ENCODE peak calls at places on chromosomes 7 and 10, in nine cellular contexts. I is stomach, C is HCT116, U is breast epithelium, P is esophagus muscularis mucosa, L is sigmoid colon, J is transverse colon, E is spleen, O is SK-N-SH. N is an unnamed sample.

GRCh38 chr7:85954961-85955360 is 688.7 kb upstream of the GRM3 start:
- DNase-seq in E (no peak), C (no peak), O (no peak), P (no peak), U (no peak), I (no peak), L (no peak), J (no peak), N (no peak)

GRCh38 chr7:142939226-142939910 is at the start of gene LLCFC1:
- DNase-seq in P (no peak), U (no peak), L (no peak), E (no peak), J (no peak), I (peak; percentile 50), C (peak; percentile 19), O (peak; percentile 33), N (no peak)

GRCh38 chr7:66363655-66364054 is 158.5 kb downstream of the TPST1 start:
- DNase-seq in I (no peak), U (no peak), O (no peak), E (no peak), C (no peak), P (no peak), L (no peak), J (no peak), N (no peak)

GRCh38 chr10:118173326-118173725 is 126.6 kb upstream of the RAB11FIP2 start:
- DNase-seq in E (no peak), P (no peak), J (no peak), L (no peak), O (no peak), C (no peak), I (no peak), U (no peak), N (no peak)

GRCh38 chr10:49139866-49140195 is 6.0 kb upstream of the FAM170B start:
- DNase-seq in J (no peak), O (no peak), E (no peak), L (no peak), I (no peak), C (peak; percentile 37), P (no peak), U (no peak), N (no peak)

GRCh38 chr10:25130911-25131310 is 43.9 kb upstream of the GPR158 start:
- DNase-seq in E (no peak), I (no peak), O (no peak), J (no peak), P (no peak), C (no peak), L (no peak), U (no peak), N (no peak)

GRCh38 chr10:89352802-89353201 is 25.0 kb downstream of the IFIT3 start:
- DNase-seq in E (no peak), P (no peak), J (no peak), O (no peak), C (no peak), U (no peak), I (no peak), L (no peak), N (no peak)

GRCh38 chr10:17101910-17102266 is 27.7 kb downstream of the CUBN start:
- DNase-seq in J (no peak), U (no peak), I (no peak), E (no peak), C (no peak), L (no peak), O (no peak), P (no peak), N (no peak)

GRCh38 chr7:128409435-128410091 is at the start of gene IMPDH1:
- DNase-seq in O (peak; percentile 100), I (peak; percentile 94), P (peak; percentile 97), U (peak; percentile 92), J (peak; percentile 95), E (peak; percentile 99), L (peak; percentile 96), C (no peak), N (peak; percentile 94)
- H3K4me1 ChIP-seq in O (peaks cover 28% of the 10 kb centered on the region), I (peaks cover 52% of the 10 kb centered on the region), P (peaks cover 45% of the 10 kb centered on the region), U (peaks cover 11% of the 10 kb centered on the region), J (peaks cover 16% of the 10 kb centered on the region), E (peaks cover 54% of the 10 kb centered on the region), L (peaks cover 33% of the 10 kb centered on the region), C (peaks cover 50% of the 10 kb centered on the region), N (peaks cover 55% of the 10 kb centered on the region)

GRCh38 chr7:959271-959670 is 4.8 kb upstream of the ADAP1 start:
- DNase-seq in U (no peak), C (no peak), J (peak; percentile 11), I (no peak), P (no peak), E (peak; percentile 67), O (peak; percentile 42), L (peak; percentile 59), N (peak; percentile 35)

GRCh38 chr7:956031-956430 is 1.6 kb upstream of the ADAP1 start:
- DNase-seq in P (no peak), J (peak; percentile 5), O (peak; percentile 20), C (no peak), U (peak; percentile 50), L (peak; percentile 65), E (peak; percentile 64), I (no peak), N (no peak)

GRCh38 chr7:960269-960871 is 5.9 kb upstream of the ADAP1 start:
- DNase-seq in I (no peak), L (peak; percentile 73), U (no peak), O (peak; percentile 56), J (peak; percentile 8), C (no peak), E (peak; percentile 67), P (no peak), N (no peak)

GRCh38 chr7:958221-959200 is 4.0 kb upstream of the ADAP1 start:
- DNase-seq in I (no peak), U (peak; percentile 47), O (peak; percentile 78), P (no peak), J (peak; percentile 7), C (no peak), E (peak; percentile 67), L (peak; percentile 69), N (peak; percentile 57)

DNA sequence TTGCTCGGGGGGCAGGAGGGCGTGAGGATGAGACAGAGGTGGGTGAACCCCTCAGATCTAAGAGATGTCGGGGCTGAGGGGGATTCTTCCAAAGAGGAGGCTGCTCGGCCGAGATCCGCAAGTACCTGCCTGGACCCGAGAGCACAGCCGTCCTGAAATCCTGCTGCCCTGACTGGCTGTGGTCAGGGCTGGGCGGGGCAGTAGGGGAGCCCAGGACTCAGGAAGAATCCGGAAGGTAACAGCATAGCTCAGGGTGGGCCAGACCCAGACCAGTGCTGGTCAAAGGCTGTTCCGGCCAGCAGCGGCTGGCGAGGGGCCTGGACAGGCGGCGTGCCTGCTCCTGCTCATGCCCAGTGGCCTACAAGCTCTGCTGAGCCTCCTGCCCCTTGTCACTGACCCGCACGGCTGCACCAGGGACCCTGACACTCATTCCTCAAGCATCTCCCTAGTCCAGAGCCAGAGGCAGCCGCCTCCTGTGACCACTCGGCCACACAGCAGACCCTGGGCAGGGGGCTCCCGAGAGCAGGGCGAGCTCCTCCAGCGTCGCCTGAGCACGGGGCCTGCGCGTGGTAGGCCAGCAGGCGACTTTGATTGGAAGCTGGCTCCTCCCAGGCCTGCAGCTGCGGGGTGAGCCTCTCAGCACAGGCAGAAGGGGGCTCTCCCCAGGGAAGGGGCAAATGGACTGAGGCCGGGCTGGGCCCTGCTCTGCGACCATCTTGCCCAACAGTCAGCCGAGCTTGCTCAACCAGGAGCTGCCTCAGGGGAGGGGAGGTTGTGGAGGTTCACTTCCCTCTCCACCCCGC is 3.1 kb upstream of the ADAP1 start:
- DNase-seq in J (peak; percentile 32), U (no peak), P (no peak), I (no peak), L (peak; percentile 80), E (peak; percentile 91), O (peak; percentile 34), C (no peak), N (no peak)
- TF ChIP-seq POLR2AphosphoS5 in J (no peak), U (no peak), P (no peak), I (no peak), L (no peak), E (peak; percentile 56), O (no peak), C (no peak), N (no peak)

GRCh38 chr10:122376364-122376961 is 2.0 kb downstream of the PLEKHA1 start:
- DNase-seq in E (no peak), C (no peak), P (no peak), I (no peak), U (no peak), J (no peak), L (no peak), O (no peak), N (no peak)
- H3K4me1 ChIP-seq in E (peaks cover 35% of the 10 kb centered on the region), C (peaks cover 16% of the 10 kb centered on the region), P (peaks cover 37% of the 10 kb centered on the region), I (no peaks in the 10 kb centered on the region), U (no peaks in the 10 kb centered on the region), J (peaks cover 14% of the 10 kb centered on the region), L (peaks cover 35% of the 10 kb centered on the region), O (peaks cover 2% of the 10 kb centered on the region), N (peaks cover 57% of the 10 kb centered on the region)

GRCh38 chr10:80522756-80523363 is 14.8 kb upstream of the SH2D4B start:
- DNase-seq in U (no peak), E (no peak), O (no peak), L (no peak), J (no peak), C (no peak), I (no peak), P (no peak), N (no peak)
- TF ChIP-seq POLR2AphosphoS5 in U (no peak), E (peak; percentile 56), O (no peak), L (no peak), J (no peak), C (peak; percentile 25), I (no peak), P (no peak), N (no peak)

N was measured in suprapubic skin.